ENCODE peak calls at places on chromosomes 13 and 19, in four cellular contexts. A, K, F and L are unnamed samples.
A peak's percentile ranks its signal among the peaks of the same experiment; 100 is the strongest.

GRCh38 chr13:85841427-85841826 is 42.2 kb upstream of the SLITRK6 start:
- DNase-seq in A (no peak), K (no peak), F (no peak), L (no peak)

GRCh38 chr19:47093254-47093653 is 20.3 kb downstream of the ZC3H4 start:
- DNase-seq in A (no peak), K (peak; percentile 30), F (peak; percentile 50), L (no peak)

GRCh38 chr19:50332264-50333038 is 3.3 kb upstream of the KCNC3 start:
- DNase-seq in A (no peak), K (no peak), F (no peak), L (no peak)

GRCh38 chr13:85755123-85755522 is 44.1 kb downstream of the SLITRK6 start:
- DNase-seq in A (peak; percentile 6), K (peak; percentile 18), F (no peak), L (no peak)

GRCh38 chr19:41484822-41485221 is 41.9 kb downstream of the ERICH4 start:
- DNase-seq in A (no peak), K (no peak), F (no peak), L (no peak)

GRCh38 chr13:24746618-24747247 is 17.2 kb upstream of the RNF17 start:
- DNase-seq in A (no peak), K (peak; percentile 15), F (no peak), L (peak; percentile 46)

GRCh38 chr19:5935473-5936307 is 21.6 kb downstream of the CAPS start:
- DNase-seq in A (no peak), K (no peak), F (no peak), L (no peak)

GRCh38 chr19:2524840-2525723 is 49.2 kb downstream of the GADD45B start:
- DNase-seq in A (peak; percentile 39), K (peak; percentile 40), F (no peak), L (no peak)

GRCh38 chr19:29086646-29087045 is 126.3 kb downstream of the UQCRFS1 start:
- DNase-seq in A (no peak), K (no peak), F (no peak), L (no peak)

GRCh38 chr19:307793-308420 is 16.7 kb upstream of the PLPP2 start:
- DNase-seq in A (no peak), K (no peak), F (no peak), L (no peak)

GRCh38 chr19:2260341-2260751 is 4.1 kb upstream of the JSRP1 start:
- DNase-seq in A (no peak), K (no peak), F (no peak), L (no peak)

GRCh38 chr19:38032151-38032550 is 125.1 kb downstream of the SIPA1L3 start:
- DNase-seq in A (peak; percentile 69), K (peak; percentile 43), F (peak; percentile 13), L (no peak)

GRCh38 chr19:49014870-49015255 is 2.0 kb downstream of the LHB start:
- DNase-seq in A (no peak), K (no peak), F (no peak), L (no peak)

GRCh38 chr19:13692096-13692495 is 72.2 kb upstream of the MRI1 start:
- DNase-seq in A (peak; percentile 16), K (no peak), F (no peak), L (no peak)

GRCh38 chr13:102487330-102487729 is 85.5 kb upstream of the FGF14 start:
- DNase-seq in A (no peak), K (no peak), F (no peak), L (no peak)

GRCh38 chr13:108342369-108343289 is 73.1 kb downstream of the TNFSF13B start:
- DNase-seq in A (peak; percentile 56), K (peak; percentile 56), F (peak; percentile 69), L (peak; percentile 14)

GRCh38 chr19:57887195-57887941 is 1.5 kb downstream of the ZNF814 start:
- DNase-seq in A (peak; percentile 48), K (peak; percentile 88), F (no peak), L (peak; percentile 17)

GRCh38 chr13:58977085-58977484 is 1186.6 kb downstream of the DIAPH3 start:
- DNase-seq in A (no peak), K (no peak), F (no peak), L (no peak)

GRCh38 chr13:107585466-107585865 is 629.9 kb downstream of the LIG4 start:
- DNase-seq in A (peak; percentile 14), K (peak; percentile 36), F (no peak), L (no peak)

GRCh38 chr13:30148171-30148754 is 159.1 kb downstream of the KATNAL1 start:
- DNase-seq in A (no peak), K (no peak), F (no peak), L (no peak)

GRCh38 chr19:10805075-10805757 is 30.8 kb downstream of the TMED1 start:
- DNase-seq in A (no peak), K (peak; percentile 18), F (no peak), L (no peak)

GRCh38 chr13:49419292-49419691 is 24.6 kb downstream of the CAB39L start:
- DNase-seq in A (no peak), K (peak; percentile 22), F (no peak), L (no peak)

GRCh38 chr19:50171752-50172151 is 8.7 kb upstream of the IZUMO2 start:
- DNase-seq in A (no peak), K (no peak), F (no peak), L (no peak)

GRCh38 chr19:6822311-6822670 is 49.8 kb downstream of the VAV1 start:
- DNase-seq in A (no peak), K (no peak), F (no peak), L (no peak)

GRCh38 chr13:30551194-30551593 is 66.5 kb upstream of the USPL1 start:
- DNase-seq in A (peak; percentile 56), K (peak; percentile 72), F (peak; percentile 72), L (no peak)